ENCODE peak calls at places on chromosomes 7 and 10, in seven cellular contexts. V is left ventricle myocardium inferior, F is body of pancreas, T is psoas muscle, Z is A549, N is aorta, S is neuronal stem cell. P is an unnamed sample.
A peak's percentile ranks its signal among the peaks of the same experiment; 100 is the strongest.

GRCh38 chr10:117257701-117258100 is 16.8 kb downstream of the SLC18A2 start:
- DNase-seq in F (no peak), V (no peak), N (peak; percentile 36), S (no peak), T (no peak), Z (no peak), P (no peak)

GRCh38 chr7:102303669-102304422 is 17.2 kb downstream of the SH2B2 start:
- DNase-seq in S (no peak), N (no peak), Z (no peak), V (no peak), T (peak; percentile 80), F (no peak), P (peak; percentile 58)

GRCh38 chr7:112692333-112692732 is 97.9 kb downstream of the TMEM168 start:
- DNase-seq in Z (no peak), N (no peak), S (no peak), F (peak; percentile 15), V (no peak), T (no peak), P (no peak)

GRCh38 chr10:44259090-44259874 is 125.6 kb downstream of the CXCL12 start:
- DNase-seq in S (no peak), Z (no peak), F (no peak), T (no peak), V (no peak), N (no peak), P (no peak)

GRCh38 chr7:93921607-93922446 is at the start of gene GNG11:
- DNase-seq in N (peak; percentile 92), T (peak; percentile 84), S (peak; percentile 49), V (peak; percentile 90), Z (peak; percentile 38), F (peak; percentile 55), P (no peak)

GRCh38 chr7:18437086-18437485 is 58.5 kb upstream of the HDAC9 start:
- DNase-seq in V (no peak), Z (no peak), S (no peak), F (no peak), N (no peak), T (no peak), P (no peak)

GRCh38 chr7:102097601-102098161 is 189.0 kb upstream of the SH2B2 start:
- DNase-seq in T (no peak), F (no peak), N (peak; percentile 12), V (no peak), Z (no peak), S (peak; percentile 86), P (no peak)

GRCh38 chr10:7264313-7264741 is 146.5 kb downstream of the SFMBT2 start:
- DNase-seq in S (no peak), N (no peak), T (no peak), V (no peak), F (no peak), Z (peak; percentile 29), P (no peak)

GRCh38 chr7:98107313-98107691 is 640 bp downstream of the LMTK2 start:
- DNase-seq in N (no peak), F (no peak), S (no peak), T (no peak), V (no peak), Z (no peak), P (no peak)

GRCh38 chr7:140923358-140924006 is 1.2 kb downstream of the BRAF start:
- DNase-seq in T (no peak), S (peak; percentile 15), V (no peak), F (peak; percentile 14), Z (no peak), N (no peak), P (no peak)

GRCh38 chr7:102230593-102230992 is 56.1 kb upstream of the SH2B2 start:
- DNase-seq in V (no peak), T (no peak), F (no peak), Z (no peak), N (no peak), S (no peak), P (no peak)

GRCh38 chr10:103451091-103451801 is 924 bp downstream of the CALHM2 start:
- DNase-seq in F (peak; percentile 22), T (peak; percentile 77), S (no peak), Z (peak; percentile 51), V (peak; percentile 77), N (peak; percentile 92), P (peak; percentile 51)

GRCh38 chr7:20647051-20647450 is 31.6 kb downstream of the ABCB5 start:
- DNase-seq in V (no peak), Z (no peak), S (no peak), F (no peak), N (no peak), T (no peak), P (no peak)

GRCh38 chr7:94348142-94348541 is 46.6 kb upstream of the COL1A2 start:
- DNase-seq in F (no peak), S (no peak), Z (no peak), V (no peak), T (peak; percentile 25), N (no peak), P (no peak)

GRCh38 chr7:138188290-138188858 is 112.1 kb downstream of the AKR1D1 start:
- DNase-seq in T (no peak), Z (no peak), F (no peak), V (no peak), S (no peak), N (no peak), P (no peak)

GRCh38 chr10:33025039-33025438 is 67.0 kb upstream of the ITGB1 start:
- DNase-seq in N (no peak), F (no peak), V (no peak), T (no peak), S (no peak), Z (no peak), P (no peak)

GRCh38 chr7:15248514-15248913 is 313.3 kb downstream of the AGMO start:
- DNase-seq in S (no peak), V (no peak), N (no peak), F (no peak), Z (no peak), T (no peak), P (no peak)

GRCh38 chr10:51683031-51683830 is 16.2 kb downstream of the CSTF2T start:
- DNase-seq in F (no peak), Z (no peak), N (no peak), T (no peak), S (no peak), V (no peak), P (no peak)

GRCh38 chr7:98163704-98164478 is 47.3 kb upstream of the BHLHA15 start:
- DNase-seq in Z (no peak), S (no peak), V (no peak), N (no peak), T (no peak), F (no peak), P (no peak)

GRCh38 chr10:131477457-131478205 is 166.1 kb upstream of the TCERG1L start:
- DNase-seq in N (no peak), F (no peak), V (no peak), Z (no peak), T (no peak), S (no peak), P (no peak)

GRCh38 chr7:66413379-66414114 is 208.4 kb downstream of the TPST1 start:
- DNase-seq in F (peak; percentile 92), V (peak; percentile 80), T (peak; percentile 82), Z (peak; percentile 97), S (peak; percentile 81), N (peak; percentile 93), P (peak; percentile 89)

GRCh38 chr10:17836917-17837316 is 27.8 kb downstream of the MRC1 start:
- DNase-seq in T (no peak), S (peak; percentile 4), V (peak; percentile 18), Z (peak; percentile 25), N (no peak), F (peak; percentile 52), P (no peak)

GRCh38 chr10:3702056-3702546 is 82.9 kb downstream of the KLF6 start:
- DNase-seq in V (no peak), Z (no peak), F (no peak), N (no peak), S (no peak), T (no peak), P (no peak)

DNA sequence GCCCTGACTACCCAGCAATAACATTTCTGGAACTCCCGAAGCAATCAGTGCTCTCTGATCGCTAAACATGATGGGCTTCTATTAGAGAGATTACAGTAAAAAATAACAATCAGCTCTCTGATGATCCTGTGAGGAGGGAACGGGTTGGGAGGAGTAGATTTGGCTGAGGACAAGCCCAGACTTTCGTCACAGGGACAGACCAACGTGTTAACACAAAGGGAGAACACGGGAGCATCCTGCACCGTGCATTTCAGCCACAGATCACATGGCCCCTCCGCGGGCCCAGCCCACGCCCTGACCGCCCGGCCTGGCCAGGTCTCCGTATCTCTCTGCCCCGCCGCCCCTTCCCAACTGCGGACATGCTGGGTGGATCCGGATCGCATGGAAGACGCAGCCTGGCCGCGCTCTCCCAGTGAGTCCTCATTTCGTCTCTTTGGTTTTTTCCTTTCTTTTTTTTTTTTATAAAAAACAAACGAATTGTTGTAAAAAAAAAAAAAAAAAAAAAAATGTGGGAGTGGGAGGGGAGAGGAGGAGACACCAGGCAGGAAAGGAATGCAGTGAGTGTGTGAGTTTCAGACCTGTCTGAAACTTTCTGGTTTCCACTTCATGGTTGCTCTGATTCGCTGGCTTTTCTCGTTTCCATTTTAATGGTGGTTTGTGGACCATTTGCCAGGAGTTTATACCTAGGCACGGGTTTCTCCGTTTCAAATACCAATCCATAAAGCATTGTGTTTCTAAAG is 94.9 kb upstream of the AGBL3 start:
- DNase-seq in T (peak; percentile 78), S (peak; percentile 61), Z (peak; percentile 90), V (peak; percentile 80), N (peak; percentile 82), F (peak; percentile 52), P (no peak)
- H3K27ac ChIP-seq in T (peak overlapping the region; percentile 47), S (peak overlapping the region; percentile 36), Z (peak overlapping the region; percentile 85), V (peak overlapping the region; percentile 89), N (peak overlapping the region; percentile 52), F (peak overlapping the region; percentile 67), P (no peak overlapping the region)

GRCh38 chr10:87916515-87916914 is 53.1 kb downstream of the PTEN start:
- DNase-seq in N (no peak), Z (no peak), V (no peak), T (no peak), F (no peak), S (no peak), P (no peak)
- H3K4me3 ChIP-seq in N (no peak overlapping the region), Z (no peak overlapping the region), V (no peak overlapping the region), T (no peak overlapping the region), F (no peak overlapping the region), S (no peak overlapping the region), P (peak overlapping the region; percentile 14)

GRCh38 chr10:70806841-70807240 is 8.9 kb upstream of the SGPL1 start:
- DNase-seq in S (no peak), N (no peak), T (no peak), Z (no peak), F (no peak), V (no peak), P (no peak)

GRCh38 chr10:70809726-70810125 is 6.0 kb upstream of the SGPL1 start:
- DNase-seq in F (no peak), S (no peak), Z (no peak), V (no peak), T (no peak), N (no peak), P (no peak)

GRCh38 chr10:70807566-70807965 is 8.2 kb upstream of the SGPL1 start:
- DNase-seq in F (no peak), T (no peak), S (no peak), Z (no peak), V (no peak), N (no peak), P (no peak)

GRCh38 chr10:70810967-70811366 is 4.8 kb upstream of the SGPL1 start:
- DNase-seq in S (no peak), N (no peak), F (no peak), Z (no peak), V (no peak), T (no peak), P (no peak)

GRCh38 chr10:70809011-70809611 is 6.6 kb upstream of the SGPL1 start:
- DNase-seq in S (no peak), F (no peak), T (no peak), N (no peak), V (no peak), Z (no peak), P (no peak)
- H3K27ac ChIP-seq in S (no peak overlapping the region), F (no peak overlapping the region), T (no peak overlapping the region), N (no peak overlapping the region), V (no peak overlapping the region), Z (no peak overlapping the region), P (no peak overlapping the region)

GRCh38 chr10:100747826-100748231 is 2.4 kb downstream of the PAX2 start:
- DNase-seq in N (no peak), T (no peak), F (no peak), S (no peak), Z (no peak), V (no peak), P (no peak)
- H3K4me3 ChIP-seq in N (no peak overlapping the region), T (peak overlapping the region; percentile 47), F (no peak overlapping the region), S (no peak overlapping the region), Z (no peak overlapping the region), V (peak overlapping the region; percentile 55), P (no peak overlapping the region)